ENCODE peak calls at places on chromosomes 2 and 18, in six cellular contexts. H is osteocyte, Y is prostate gland, F is GM06990, I is cardiac muscle cell, S is B cell. N is an unnamed sample.
A peak's percentile ranks its signal among the peaks of the same experiment; 100 is the strongest.

GRCh38 chr2:160842286-160842685 is 317.9 kb upstream of the TANK start:
- DNase-seq in H (no peak), Y (no peak), F (no peak), I (no peak), S (no peak), N (no peak)

GRCh38 chr2:20148411-20148810 is 76.5 kb downstream of the SDC1 start:
- DNase-seq in H (no peak), Y (no peak), F (no peak), I (no peak), S (no peak), N (no peak)

GRCh38 chr2:120654383-120655134 is 81.1 kb upstream of the GLI2 start:
- DNase-seq in H (peak; percentile 77), Y (no peak), F (no peak), I (no peak), S (no peak), N (no peak)

GRCh38 chr2:115558725-115559124 is 1116.3 kb downstream of the DPP10 start:
- DNase-seq in H (no peak), Y (no peak), F (no peak), I (no peak), S (no peak), N (no peak)

GRCh38 chr2:95289251-95289650 is 7.9 kb upstream of the KCNIP3 start:
- DNase-seq in H (no peak), Y (no peak), F (no peak), I (no peak), S (no peak), N (no peak)

GRCh38 chr18:7059276-7059675 is 58.3 kb downstream of the LAMA1 start:
- DNase-seq in H (no peak), Y (no peak), F (no peak), I (no peak), S (no peak), N (no peak)

GRCh38 chr2:216113572-216113971 is 4.4 kb downstream of the XRCC5 start:
- DNase-seq in H (no peak), Y (no peak), F (peak; percentile 84), I (no peak), S (no peak), N (no peak)

GRCh38 chr18:32669549-32670165 is 103.2 kb downstream of the KLHL14 start:
- DNase-seq in H (no peak), Y (no peak), F (peak; percentile 4), I (no peak), S (no peak), N (no peak)

GRCh38 chr2:109057686-109058085 is 68.7 kb upstream of the EDAR start:
- DNase-seq in H (no peak), Y (no peak), F (no peak), I (no peak), S (no peak), N (no peak)

GRCh38 chr2:34251578-34251977 is 652.5 kb upstream of the FAM98A start:
- DNase-seq in H (no peak), Y (no peak), F (no peak), I (no peak), S (no peak), N (no peak)

GRCh38 chr18:72468011-72468710 is 76.0 kb downstream of the CBLN2 start:
- DNase-seq in H (no peak), Y (no peak), F (no peak), I (no peak), S (no peak), N (no peak)

GRCh38 chr2:8643996-8644356 is 37.9 kb upstream of the ID2 start:
- DNase-seq in H (no peak), Y (no peak), F (no peak), I (no peak), S (no peak), N (no peak)

GRCh38 chr2:8642332-8643078 is 39.4 kb upstream of the ID2 start:
- DNase-seq in H (no peak), Y (no peak), F (no peak), I (no peak), S (no peak), N (no peak)

GRCh38 chr2:8645176-8645831 is 36.6 kb upstream of the ID2 start:
- DNase-seq in H (no peak), Y (no peak), F (no peak), I (no peak), S (no peak), N (no peak)

GRCh38 chr2:8643238-8643995 is 38.4 kb upstream of the ID2 start:
- DNase-seq in H (no peak), Y (no peak), F (no peak), I (no peak), S (no peak), N (no peak)

GRCh38 chr2:8644605-8645175 is 37.2 kb upstream of the ID2 start:
- DNase-seq in H (no peak), Y (no peak), F (no peak), I (no peak), S (no peak), N (no peak)
- TF ChIP-seq CTCF in H (no peak), Y (no peak), F (peak; percentile 19), I (peak; percentile 46), S (no peak), N (no peak)

GRCh38 chr18:1006309-1006708 is 101.6 kb downstream of the ADCYAP1 start:
- DNase-seq in H (no peak), Y (no peak), F (no peak), I (no peak), S (no peak), N (no peak)
- TF ChIP-seq CTCF in H (no peak), Y (no peak), F (no peak), I (no peak), S (no peak), N (no peak)

GRCh38 chr2:162344617-162344950 is 652 bp downstream of the GCA start:
- DNase-seq in H (no peak), Y (no peak), F (no peak), I (no peak), S (peak; percentile 57), N (no peak)
- TF ChIP-seq CTCF in H (no peak), Y (no peak), F (no peak), I (no peak), S (no peak), N (no peak)

DNA sequence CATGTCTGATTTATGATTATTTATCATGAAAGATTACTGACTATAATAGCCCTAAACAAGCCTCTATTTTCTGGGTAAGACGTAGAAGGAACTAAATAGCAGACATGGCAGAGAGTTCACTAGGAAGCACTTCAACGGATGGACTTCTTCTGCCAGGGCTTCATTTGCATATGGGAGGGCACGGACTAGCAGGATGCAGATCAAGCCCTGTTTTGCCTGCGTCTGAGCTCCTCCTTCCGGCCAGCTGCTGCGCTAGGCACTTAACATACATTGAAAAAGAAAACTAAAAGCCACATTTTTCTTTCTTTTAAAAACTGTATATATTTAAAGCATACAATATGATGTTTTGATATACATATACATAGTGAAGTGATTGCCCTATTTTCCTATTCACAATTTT is 340.0 kb upstream of the MEX3C start:
- DNase-seq in H (no peak), Y (no peak), F (peak; percentile 8), I (peak; percentile 67), S (no peak), N (peak; percentile 29)
- TF ChIP-seq CTCF in H (peak; percentile 53), Y (no peak), F (peak; percentile 22), I (peak; percentile 78), S (no peak), N (peak; percentile 58)

GRCh38 chr18:28108801-28109200 is 68.1 kb downstream of the CDH2 start:
- DNase-seq in H (no peak), Y (no peak), F (no peak), I (no peak), S (no peak), N (no peak)
- TF ChIP-seq CTCF in H (no peak), Y (no peak), F (no peak), I (peak; percentile 19), S (no peak), N (no peak)

GRCh38 chr2:187499941-187500532 is 52.0 kb upstream of the CALCRL start:
- DNase-seq in H (no peak), Y (peak; percentile 38), F (no peak), I (peak; percentile 64), S (no peak), N (peak; percentile 36)
- TF ChIP-seq CTCF in H (peak; percentile 90), Y (peak; percentile 56), F (peak; percentile 68), I (peak; percentile 70), S (peak; percentile 40), N (peak; percentile 98)